ENCODE peak calls at places on chromosomes 5 and 9, in nine cellular contexts. R, Q, D, B, G, F, W, C and U are unnamed samples.

GRCh38 chr9:35937227-35937626 is 20.7 kb downstream of the OR2S2 start:
- DNase-seq in R (no peak), Q (no peak), D (no peak), B (no peak), G (no peak), F (no peak), W (no peak), C (no peak), U (no peak)

GRCh38 chr9:125854553-125855275 is 107.5 kb downstream of the PBX3 start:
- DNase-seq in R (no peak), Q (peak), D (no peak), B (no peak), G (no peak), F (no peak), W (no peak), C (no peak), U (no peak)

GRCh38 chr5:33470544-33470943 is 29.8 kb downstream of the TARS1 start:
- DNase-seq in R (peak), Q (peak), D (no peak), B (no peak), G (no peak), F (no peak), W (no peak), C (no peak), U (peak)

GRCh38 chr5:168842571-168843205 is 263.5 kb upstream of the PANK3 start:
- DNase-seq in R (no peak), Q (no peak), D (no peak), B (no peak), G (no peak), F (no peak), W (no peak), C (no peak), U (no peak)

GRCh38 chr9:79015951-79016350 is 555.8 kb upstream of the TLE4 start:
- DNase-seq in R (no peak), Q (no peak), D (no peak), B (no peak), G (no peak), F (no peak), W (no peak), C (no peak), U (no peak)

GRCh38 chr5:582936-583635 is 29.1 kb upstream of the CEP72 start:
- DNase-seq in R (no peak), Q (no peak), D (no peak), B (no peak), G (peak), F (no peak), W (no peak), C (no peak), U (no peak)

GRCh38 chr5:976849-977751 is 31.5 kb upstream of the NKD2 start:
- DNase-seq in R (no peak), Q (no peak), D (no peak), B (no peak), G (peak), F (no peak), W (no peak), C (no peak), U (no peak)

GRCh38 chr5:9479361-9479760 is 66.5 kb downstream of the SEMA5A start:
- DNase-seq in R (no peak), Q (no peak), D (no peak), B (no peak), G (no peak), F (no peak), W (no peak), C (no peak), U (no peak)

GRCh38 chr9:14932246-14932645 is 22.0 kb upstream of the FREM1 start:
- DNase-seq in R (no peak), Q (no peak), D (no peak), B (no peak), G (no peak), F (no peak), W (no peak), C (no peak), U (no peak)

GRCh38 chr9:127386981-127387380 is 10.0 kb upstream of the SLC2A8 start:
- DNase-seq in R (no peak), Q (no peak), D (no peak), B (no peak), G (no peak), F (no peak), W (no peak), C (no peak), U (no peak)

GRCh38 chr5:10330511-10331105 is 22.9 kb upstream of the MARCHF6 start:
- DNase-seq in R (no peak), Q (no peak), D (no peak), B (no peak), G (no peak), F (no peak), W (no peak), C (peak), U (no peak)

GRCh38 chr5:67089200-67089725 is 107.3 kb downstream of the CD180 start:
- DNase-seq in R (no peak), Q (no peak), D (no peak), B (no peak), G (no peak), F (no peak), W (no peak), C (peak), U (peak)

GRCh38 chr5:42642006-42642405 is 114.6 kb upstream of the CCDC152 start:
- DNase-seq in R (no peak), Q (no peak), D (no peak), B (no peak), G (no peak), F (no peak), W (no peak), C (no peak), U (no peak)

GRCh38 chr5:34891981-34892380 is 23.3 kb downstream of the RAD1 start:
- DNase-seq in R (peak), Q (no peak), D (no peak), B (no peak), G (no peak), F (no peak), W (peak), C (no peak), U (no peak)

DNA sequence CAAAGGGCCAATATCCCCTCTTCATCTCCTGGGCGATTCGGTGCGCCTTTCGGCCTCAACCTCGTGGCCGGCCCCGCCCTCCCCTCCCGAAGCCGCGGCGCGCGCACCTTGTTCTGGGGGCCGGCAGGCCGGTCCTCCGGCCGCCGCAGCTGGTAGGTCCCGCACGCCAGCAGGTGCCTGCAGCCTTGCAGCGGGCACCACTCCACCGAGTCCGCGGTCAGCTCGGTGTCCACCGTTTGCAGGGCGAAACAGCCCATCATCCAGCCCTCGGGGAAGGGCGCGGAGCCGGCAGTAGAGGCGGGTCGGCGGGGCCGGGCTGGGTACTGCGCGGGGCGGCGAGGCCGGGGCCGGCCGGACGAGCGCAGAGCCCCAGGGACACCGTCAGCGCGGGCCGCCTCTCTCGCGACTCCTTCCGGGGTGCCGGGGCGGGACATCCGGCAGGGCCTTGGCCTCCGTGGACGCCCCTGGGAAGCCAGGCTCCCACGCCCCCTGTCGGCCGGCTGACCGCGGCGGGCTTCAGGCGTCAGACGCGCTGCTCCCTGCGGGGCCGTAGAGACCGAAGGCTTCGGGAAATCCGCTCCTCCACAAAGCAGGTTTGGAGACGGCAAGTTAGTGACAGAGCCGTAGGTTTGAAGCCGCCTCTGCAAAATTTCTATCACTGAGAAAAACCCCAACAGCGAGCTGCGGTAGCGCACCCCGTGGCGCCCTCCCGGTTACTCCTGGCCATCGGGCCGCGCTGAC is at the start of gene DPH7:
- DNase-seq in R (peak), Q (peak), D (peak), B (peak), G (peak), F (peak), W (peak), C (peak), U (peak)
- TF ChIP-seq CTCF in R (peak), Q (peak), D (peak), B (peak), G (peak), F (peak), W (peak), C (peak), U (peak)

GRCh38 chr5:99763021-99763814 is 772.0 kb upstream of the FAM174A start:
- DNase-seq in R (no peak), Q (no peak), D (no peak), B (no peak), G (no peak), F (no peak), W (no peak), C (no peak), U (no peak)
- H3K4me3 ChIP-seq in R (no peak), Q (no peak), D (no peak), B (no peak), G (no peak), F (no peak), W (no peak), C (no peak), U (no peak)

GRCh38 chr5:16550316-16550952 is 66.4 kb downstream of the RETREG1 start:
- DNase-seq in R (no peak), Q (peak), D (no peak), B (no peak), G (no peak), F (peak), W (no peak), C (no peak), U (peak)
- H3K27ac ChIP-seq in R (no peak), Q (no peak), D (no peak), B (no peak), G (no peak), F (no peak), W (no peak), C (peak), U (no peak)

GRCh38 chr9:81519816-81520215 is 169.5 kb downstream of the TLE1 start:
- DNase-seq in R (no peak), Q (no peak), D (no peak), B (no peak), G (no peak), F (no peak), W (no peak), C (no peak), U (no peak)
- TF ChIP-seq CTCF in R (no peak), Q (no peak), D (no peak), B (no peak), G (no peak), F (no peak), W (no peak), C (no peak), U (no peak)

DNA sequence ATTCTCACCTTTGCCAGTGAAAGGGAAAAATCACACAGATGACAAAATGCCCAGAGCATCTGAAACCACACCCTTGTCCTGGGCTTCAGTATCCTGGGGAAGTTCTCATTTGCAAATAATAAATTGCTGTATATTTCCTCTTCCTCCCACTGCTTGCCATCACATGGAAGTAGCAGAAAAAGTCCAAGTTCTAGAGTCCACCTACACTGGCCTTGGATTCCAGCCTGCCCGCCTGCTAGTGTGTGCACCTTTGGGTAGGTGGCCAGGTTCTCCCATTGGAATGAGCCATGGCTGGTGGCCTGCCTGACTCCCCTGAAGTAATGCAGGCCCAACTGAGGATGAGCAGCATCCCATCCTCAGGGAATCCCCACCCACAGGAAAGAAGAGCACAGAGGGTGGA is 149.4 kb downstream of the GADD45G start:
- DNase-seq in R (no peak), Q (no peak), D (no peak), B (no peak), G (no peak), F (no peak), W (no peak), C (no peak), U (no peak)
- H3K4me3 ChIP-seq in R (no peak), Q (no peak), D (no peak), B (no peak), G (no peak), F (no peak), W (no peak), C (no peak), U (no peak)

DNA sequence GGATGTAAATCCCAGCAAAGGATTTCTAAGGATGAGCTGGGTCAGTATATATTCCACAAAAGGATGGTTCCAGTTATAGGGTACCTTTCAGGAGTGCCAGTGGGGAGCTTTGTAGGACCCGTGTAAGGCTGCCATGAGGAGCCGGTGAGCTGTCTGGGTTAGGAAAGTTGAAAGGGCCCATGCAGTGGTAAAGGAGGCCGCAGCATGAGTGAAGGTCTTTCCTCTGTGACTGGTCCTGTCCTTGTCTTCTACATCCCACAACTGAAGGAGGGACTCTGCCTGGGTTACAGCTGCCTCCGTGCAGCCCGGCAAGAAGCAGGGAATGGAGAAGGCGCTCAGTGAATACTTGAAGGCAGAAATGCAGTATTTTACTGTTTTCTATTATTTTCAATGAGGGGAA is 58.9 kb downstream of the HSPA4 start:
- DNase-seq in R (no peak), Q (no peak), D (no peak), B (no peak), G (no peak), F (no peak), W (no peak), C (no peak), U (no peak)
- H3K27ac ChIP-seq in R (no peak), Q (peak), D (no peak), B (no peak), G (peak), F (no peak), W (no peak), C (no peak), U (peak)

GRCh38 chr5:71695069-71695468 is 24.0 kb upstream of the CARTPT start:
- DNase-seq in R (no peak), Q (no peak), D (no peak), B (no peak), G (no peak), F (no peak), W (no peak), C (no peak), U (no peak)

GRCh38 chr5:71695561-71695960 is 23.5 kb upstream of the CARTPT start:
- DNase-seq in R (no peak), Q (peak), D (no peak), B (no peak), G (no peak), F (no peak), W (no peak), C (no peak), U (no peak)

GRCh38 chr5:71699233-71699632 is 19.8 kb upstream of the CARTPT start:
- DNase-seq in R (no peak), Q (no peak), D (no peak), B (no peak), G (no peak), F (no peak), W (no peak), C (no peak), U (no peak)

GRCh38 chr5:71697967-71698366 is 21.1 kb upstream of the CARTPT start:
- DNase-seq in R (no peak), Q (peak), D (no peak), B (no peak), G (no peak), F (no peak), W (no peak), C (no peak), U (no peak)

DNA sequence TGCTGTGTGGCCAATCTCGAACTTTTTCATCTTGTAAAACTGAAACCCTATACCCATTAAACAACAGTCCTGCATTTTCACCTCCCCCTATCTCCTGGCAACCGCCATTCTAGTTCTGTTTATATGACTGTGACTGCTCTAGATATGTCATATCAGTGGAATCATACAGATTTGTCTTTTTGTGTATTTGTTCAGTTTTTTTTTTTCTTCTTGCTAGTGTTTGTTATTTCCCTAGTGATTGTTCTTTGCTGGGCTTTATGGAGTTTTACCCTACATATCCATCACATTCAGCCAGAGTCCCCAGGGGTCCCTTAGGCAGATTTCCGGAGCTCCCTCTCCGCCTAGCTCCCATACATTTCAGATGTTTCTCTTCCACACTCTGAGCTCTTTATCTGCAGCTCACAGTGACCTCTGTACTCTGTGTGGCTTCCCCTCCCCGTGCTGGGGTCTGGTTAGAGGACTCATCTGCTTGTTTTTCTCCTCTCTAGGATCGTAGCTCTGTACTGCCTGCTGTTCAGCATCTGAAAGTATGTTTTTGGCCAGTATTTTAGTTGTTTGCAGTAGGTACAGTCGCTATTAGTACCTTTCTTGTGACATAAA is 25.1 kb upstream of the CARTPT start:
- DNase-seq in R (no peak), Q (no peak), D (no peak), B (no peak), G (no peak), F (no peak), W (no peak), C (no peak), U (no peak)
- TF ChIP-seq CTCF in R (no peak), Q (no peak), D (no peak), B (no peak), G (no peak), F (no peak), W (no peak), C (no peak), U (no peak)

GRCh38 chr9:95463145-95464060 is 53.4 kb downstream of the PTCH1 start:
- DNase-seq in R (no peak), Q (no peak), D (no peak), B (no peak), G (no peak), F (no peak), W (no peak), C (no peak), U (peak)

GRCh38 chr9:95459867-95460626 is 56.7 kb downstream of the PTCH1 start:
- DNase-seq in R (no peak), Q (no peak), D (no peak), B (no peak), G (no peak), F (no peak), W (no peak), C (no peak), U (no peak)

GRCh38 chr9:95461448-95462381 is 55.1 kb downstream of the PTCH1 start:
- DNase-seq in R (no peak), Q (no peak), D (no peak), B (no peak), G (no peak), F (no peak), W (no peak), C (no peak), U (no peak)

GRCh38 chr9:95460627-95461164 is 56.1 kb downstream of the PTCH1 start:
- DNase-seq in R (no peak), Q (no peak), D (no peak), B (no peak), G (no peak), F (no peak), W (no peak), C (no peak), U (no peak)

GRCh38 chr9:95462419-95463121 is 54.2 kb downstream of the PTCH1 start:
- DNase-seq in R (peak), Q (no peak), D (peak), B (peak), G (no peak), F (no peak), W (peak), C (peak), U (peak)
- H3K4me3 ChIP-seq in R (peak), Q (no peak), D (peak), B (peak), G (no peak), F (no peak), W (no peak), C (peak), U (peak)

DNA sequence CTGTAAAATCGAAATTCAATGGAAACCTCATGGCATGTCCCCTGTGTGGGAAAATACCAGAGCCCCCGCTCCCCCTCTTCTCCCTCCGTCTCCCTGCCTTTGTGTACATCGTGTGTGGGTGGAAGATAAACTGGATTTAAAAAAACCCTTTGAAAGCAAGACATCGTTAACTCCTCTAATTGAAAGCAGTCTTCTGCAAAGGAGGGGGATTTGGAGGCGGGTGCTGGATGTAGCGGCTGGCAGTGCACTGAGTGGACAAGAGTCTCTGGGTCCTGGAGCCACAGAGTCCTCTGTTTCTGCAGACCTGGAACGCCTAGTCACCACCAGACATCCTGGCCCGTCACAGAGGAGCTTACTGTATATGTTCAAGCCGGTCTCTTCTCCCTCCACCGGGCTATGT is 169.4 kb downstream of the PAPPA start:
- DNase-seq in R (no peak), Q (no peak), D (no peak), B (no peak), G (no peak), F (no peak), W (no peak), C (no peak), U (no peak)
- H3K27ac ChIP-seq in R (no peak), Q (peak), D (no peak), B (no peak), G (no peak), F (no peak), W (no peak), C (no peak), U (no peak)